ENCODE peak calls at places on chromosomes 13 and 19, in six cellular contexts. H is CD4-positive, alpha-beta T cell; A is PC-9; N is neural progenitor cell; Y is dorsolateral prefrontal cortex; U is colonic mucosa. R is an unnamed sample.

GRCh38 chr13:30744056-30744684 is 8.8 kb downstream of the ALOX5AP start:
- DNase-seq in H (peak; percentile 66), A (peak; percentile 84), N (no peak), Y (no peak), U (peak; percentile 45), R (peak; percentile 13)

GRCh38 chr19:14434543-14435319 is 1.6 kb downstream of the PKN1 start:
- DNase-seq in H (no peak), A (peak; percentile 90), N (no peak), Y (no peak), U (peak; percentile 52), R (peak; percentile 70)

GRCh38 chr19:15365264-15365663 is 14.3 kb downstream of the AKAP8 start:
- DNase-seq in H (no peak), A (no peak), N (no peak), Y (no peak), U (no peak), R (no peak)

GRCh38 chr19:48680436-48681126 is 7.8 kb upstream of the NTN5 start:
- DNase-seq in H (no peak), A (no peak), N (no peak), Y (no peak), U (no peak), R (no peak)

GRCh38 chr19:1481893-1482360 is 2.9 kb upstream of the C19orf25 start:
- DNase-seq in H (no peak), A (no peak), N (no peak), Y (peak; percentile 41), U (no peak), R (no peak)

GRCh38 chr19:35223856-35224505 is 4.6 kb downstream of the FAM187B start:
- DNase-seq in H (no peak), A (no peak), N (no peak), Y (no peak), U (no peak), R (no peak)

GRCh38 chr19:47176627-47177090 is 46.0 kb downstream of the SAE1 start:
- DNase-seq in H (peak; percentile 32), A (no peak), N (no peak), Y (no peak), U (no peak), R (no peak)

GRCh38 chr13:79860757-79861156 is 379.8 kb downstream of the NDFIP2 start:
- DNase-seq in H (no peak), A (no peak), N (no peak), Y (no peak), U (peak; percentile 21), R (no peak)

GRCh38 chr13:78137404-78138142 is 218.9 kb upstream of the EDNRB start:
- DNase-seq in H (no peak), A (no peak), N (peak; percentile 84), Y (no peak), U (no peak), R (peak; percentile 46)

GRCh38 chr19:6161271-6161850 is 25.9 kb downstream of the ACSBG2 start:
- DNase-seq in H (no peak), A (peak; percentile 60), N (peak; percentile 12), Y (no peak), U (peak; percentile 21), R (peak; percentile 43)

GRCh38 chr13:47230155-47230554 is 333.3 kb upstream of the HTR2A start:
- DNase-seq in H (no peak), A (no peak), N (no peak), Y (no peak), U (no peak), R (no peak)

GRCh38 chr19:39277598-39277997 is 9.4 kb downstream of the IFNL2 start:
- DNase-seq in H (no peak), A (peak; percentile 77), N (no peak), Y (no peak), U (no peak), R (no peak)

GRCh38 chr19:14369399-14370168 is 11.7 kb upstream of the ADGRE5 start:
- DNase-seq in H (peak; percentile 79), A (no peak), N (no peak), Y (no peak), U (no peak), R (no peak)

GRCh38 chr13:36533806-36534205 is 101.5 kb downstream of the CCNA1 start:
- DNase-seq in H (no peak), A (no peak), N (no peak), Y (no peak), U (no peak), R (peak; percentile 35)

GRCh38 chr13:68813397-68813796 is 1294.2 kb upstream of the ATXN8OS start:
- DNase-seq in H (no peak), A (no peak), N (no peak), Y (no peak), U (no peak), R (no peak)

GRCh38 chr19:56294557-56294956 is 20.1 kb downstream of the ZSCAN5A start:
- DNase-seq in H (no peak), A (no peak), N (peak; percentile 28), Y (no peak), U (no peak), R (peak; percentile 56)

GRCh38 chr13:95156208-95156607 is 145.0 kb downstream of the ABCC4 start:
- DNase-seq in H (no peak), A (no peak), N (no peak), Y (no peak), U (no peak), R (peak; percentile 6)

GRCh38 chr13:91647361-91647970 is 249.0 kb downstream of the GPC5 start:
- DNase-seq in H (no peak), A (no peak), N (peak; percentile 60), Y (no peak), U (peak; percentile 18), R (peak; percentile 21)

GRCh38 chr19:50203281-50204080 is at the start of gene MYH14:
- DNase-seq in H (no peak), A (peak; percentile 92), N (peak; percentile 97), Y (peak; percentile 97), U (peak; percentile 91), R (peak; percentile 92)

GRCh38 chr19:7507884-7508283 is 8.0 kb upstream of the ZNF358 start:
- DNase-seq in H (no peak), A (peak; percentile 95), N (peak; percentile 73), Y (peak; percentile 78), U (peak; percentile 87), R (peak; percentile 85)

GRCh38 chr19:32916969-32917611 is 47.5 kb upstream of the SLC7A9 start:
- DNase-seq in H (no peak), A (no peak), N (no peak), Y (no peak), U (no peak), R (no peak)

GRCh38 chr19:38543807-38544568 is 73.8 kb downstream of the MAP4K1 start:
- DNase-seq in H (no peak), A (peak; percentile 87), N (no peak), Y (peak; percentile 91), U (peak; percentile 40), R (peak; percentile 94)

GRCh38 chr19:42246143-42246868 is 3.9 kb upstream of the GSK3A start:
- DNase-seq in H (no peak), A (no peak), N (peak; percentile 80), Y (peak; percentile 94), U (peak; percentile 68), R (peak; percentile 82)

GRCh38 chr19:15265849-15266248 is 33.6 kb upstream of the EPHX3 start:
- DNase-seq in H (no peak), A (no peak), N (no peak), Y (peak; percentile 92), U (peak; percentile 66), R (peak; percentile 62)

DNA sequence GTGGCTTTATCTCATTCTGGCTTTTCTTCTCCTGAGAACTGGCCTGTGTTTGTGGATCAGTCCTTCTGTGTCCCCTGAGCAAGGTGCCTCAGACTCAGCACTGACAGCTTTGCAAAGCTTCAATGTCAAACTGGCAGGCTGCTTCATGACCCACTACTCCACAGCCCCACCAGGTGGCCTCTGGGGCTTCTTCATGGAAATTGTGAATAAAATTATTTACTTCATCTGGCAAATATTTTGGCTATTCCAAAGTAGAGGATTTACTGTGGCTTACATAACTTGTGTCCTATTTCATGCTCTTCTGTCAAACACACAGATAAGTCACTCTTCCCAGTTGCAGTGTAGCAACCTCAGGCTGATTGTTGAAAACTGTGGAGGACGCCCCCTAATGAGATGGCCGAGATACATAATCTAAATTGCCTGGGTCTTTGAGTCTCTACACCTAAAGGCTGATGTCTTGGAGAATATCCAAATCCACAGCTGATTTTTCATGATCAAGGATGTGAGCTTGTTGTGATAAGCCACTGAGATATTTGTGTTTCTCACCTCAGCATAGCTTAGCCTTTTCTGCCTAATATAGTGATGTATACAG is 721.9 kb upstream of the SLC10A2 start:
- DNase-seq in H (no peak), A (no peak), N (no peak), Y (no peak), U (no peak), R (no peak)
- TF ChIP-seq CTCF in H (no peak), A (peak; percentile 56), N (peak; percentile 43), Y (no peak), U (no peak), R (no peak)

DNA sequence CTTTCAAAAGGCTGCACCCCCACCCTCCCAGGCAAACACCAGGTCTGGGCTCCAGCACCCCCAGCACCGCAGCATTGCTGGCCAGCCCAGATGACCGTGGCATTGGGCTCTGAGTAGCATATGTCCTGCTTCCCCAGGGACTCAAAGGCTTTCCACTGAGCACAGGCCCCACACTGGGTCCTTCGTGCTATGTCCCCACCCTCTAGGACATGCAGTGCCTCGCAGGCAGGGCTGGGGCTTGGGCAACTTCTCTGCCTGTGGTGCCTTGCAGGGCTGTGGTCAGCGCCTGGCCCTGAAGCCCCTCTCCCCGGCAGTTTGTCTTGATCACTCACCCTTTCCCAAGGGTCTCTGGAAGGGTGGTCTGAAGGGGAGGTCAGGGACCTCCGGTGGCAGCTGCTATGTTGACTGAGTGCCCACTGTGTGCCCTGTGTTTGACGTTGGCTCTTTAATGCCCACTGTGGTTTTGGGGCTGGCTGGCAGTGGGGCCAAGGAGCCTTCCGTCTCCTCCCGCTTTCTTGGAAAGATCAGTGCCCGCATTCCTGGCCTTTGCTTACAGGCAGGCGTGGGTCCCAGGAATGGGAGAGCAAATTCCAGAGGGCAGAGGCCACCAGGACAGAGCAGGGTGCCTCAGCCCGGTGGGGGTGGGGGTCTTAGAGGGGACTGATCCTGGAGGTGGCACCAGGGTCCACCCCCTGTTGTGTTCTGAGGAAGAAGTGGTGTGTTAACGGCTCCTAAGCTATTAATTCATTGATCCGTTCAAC is 20.3 kb upstream of the CRTC1 start:
- DNase-seq in H (no peak), A (peak; percentile 6), N (peak; percentile 59), Y (no peak), U (no peak), R (no peak)
- H3K27ac ChIP-seq in H (no peak overlapping the region), A (no peak overlapping the region), N (no peak overlapping the region), Y (peak overlapping the region; percentile 47), U (no peak overlapping the region), R (peak overlapping the region; percentile 8)

GRCh38 chr19:27776020-27776419 is 1436.9 kb downstream of the UQCRFS1 start:
- DNase-seq in H (no peak), A (no peak), N (no peak), Y (no peak), U (no peak), R (no peak)
- TF ChIP-seq CTCF in H (no peak), A (peak; percentile 55), N (peak; percentile 3), Y (no peak), U (no peak), R (no peak)

GRCh38 chr13:42047561-42048322 is 706 bp upstream of the DGKH start:
- DNase-seq in H (no peak), A (no peak), N (peak; percentile 79), Y (peak; percentile 54), U (peak; percentile 74), R (peak; percentile 63)

GRCh38 chr13:42048625-42049453 is at the start of gene DGKH:
- DNase-seq in H (peak; percentile 32), A (peak; percentile 38), N (peak; percentile 89), Y (peak; percentile 80), U (peak; percentile 92), R (peak; percentile 80)

GRCh38 chr13:42046448-42046847 is 2.0 kb upstream of the DGKH start:
- DNase-seq in H (no peak), A (no peak), N (no peak), Y (no peak), U (no peak), R (no peak)

GRCh38 chr13:42048323-42048624 is 174 bp upstream of the DGKH start:
- DNase-seq in H (no peak), A (no peak), N (no peak), Y (no peak), U (no peak), R (no peak)

GRCh38 chr13:42049454-42049780 is 969 bp downstream of the DGKH start:
- DNase-seq in H (no peak), A (no peak), N (no peak), Y (no peak), U (no peak), R (no peak)
- H3K27ac ChIP-seq in H (no peak overlapping the region), A (peak overlapping the region; percentile 9), N (no peak overlapping the region), Y (peak overlapping the region; percentile 69), U (peak overlapping the region; percentile 58), R (peak overlapping the region; percentile 98)

R was measured in RWPE1.